ENCODE peak calls at places on chromosomes 4 and X, in four cellular contexts. L is SK-MEL-5, R is neural crest cell, A is fibroblast of lung. K is an unnamed sample.

GRCh38 chr4:22754091-22754490 is 61.4 kb downstream of the GBA3 start:
- DNase-seq in R (no peak), A (no peak), L (no peak), K (no peak)

GRCh38 chr4:186839122-186840037 is 115.7 kb upstream of the FAT1 start:
- DNase-seq in L (no peak), A (peak; percentile 86), R (no peak), K (peak; percentile 64)

GRCh38 chr4:77800483-77801259 is 18.5 kb downstream of the CNOT6L start:
- DNase-seq in L (no peak), A (peak; percentile 68), R (no peak), K (peak; percentile 53)

GRCh38 chrX:74531081-74531480 is 83.3 kb downstream of the RLIM start:
- DNase-seq in L (no peak), R (no peak), A (no peak), K (no peak)

GRCh38 chrX:154059231-154059630 is 38.3 kb downstream of the MECP2 start:
- DNase-seq in A (no peak), L (no peak), R (no peak), K (no peak)

GRCh38 chr4:110681381-110681780 is 58.5 kb upstream of the PITX2 start:
- DNase-seq in L (no peak), A (no peak), R (no peak), K (peak; percentile 6)

GRCh38 chr4:26223160-26223559 is 97.7 kb upstream of the RBPJ start:
- DNase-seq in L (no peak), R (no peak), A (peak; percentile 74), K (no peak)

GRCh38 chr4:38106301-38106700 is 146.1 kb downstream of the PTTG2 start:
- DNase-seq in A (peak; percentile 68), R (no peak), L (no peak), K (no peak)

GRCh38 chr4:6239968-6240367 is 29.7 kb upstream of the WFS1 start:
- DNase-seq in A (no peak), R (no peak), L (no peak), K (no peak)

GRCh38 chrX:22081475-22082092 is 49.5 kb downstream of the PHEX start:
- DNase-seq in R (peak; percentile 62), A (peak; percentile 39), L (peak; percentile 73), K (peak; percentile 45)

GRCh38 chr4:56655209-56655626 is 25.9 kb downstream of the HOPX start:
- DNase-seq in L (no peak), A (peak; percentile 40), R (peak; percentile 18), K (no peak)

GRCh38 chr4:87180767-87181166 is 39.7 kb downstream of the KLHL8 start:
- DNase-seq in R (no peak), L (no peak), A (no peak), K (no peak)

GRCh38 chr4:8710946-8711345 is 118.4 kb downstream of the CPZ start:
- DNase-seq in L (no peak), A (no peak), R (no peak), K (no peak)

GRCh38 chrX:30777575-30777974 is 111.5 kb downstream of the TAB3 start:
- DNase-seq in R (no peak), A (no peak), L (no peak), K (no peak)

GRCh38 chrX:134654398-134655012 is 3.8 kb downstream of the PLAC1 start:
- DNase-seq in A (no peak), R (no peak), L (no peak), K (no peak)

GRCh38 chr4:84937381-84937977 is 29.0 kb downstream of the WDFY3 start:
- DNase-seq in A (no peak), L (no peak), R (no peak), K (no peak)

GRCh38 chr4:27245216-27245615 is 384.6 kb downstream of the STIM2 start:
- DNase-seq in R (no peak), A (no peak), L (no peak), K (no peak)

GRCh38 chr4:148808416-148808815 is 366.2 kb upstream of the NR3C2 start:
- DNase-seq in R (no peak), L (no peak), A (peak; percentile 47), K (no peak)

GRCh38 chrX:129737921-129738320 is 858 bp upstream of the XPNPEP2 start:
- DNase-seq in A (peak; percentile 54), R (no peak), L (no peak), K (no peak)

GRCh38 chr4:96729641-96730040 is 889.7 kb downstream of the PDHA2 start:
- DNase-seq in R (no peak), L (no peak), A (peak; percentile 62), K (no peak)

GRCh38 chr4:78601013-78601412 is 49.4 kb downstream of the ANXA3 start:
- DNase-seq in L (no peak), A (peak; percentile 63), R (no peak), K (no peak)

GRCh38 chr4:138562544-138562961 is 320.4 kb upstream of the SLC7A11 start:
- DNase-seq in L (no peak), A (peak; percentile 74), R (no peak), K (no peak)

GRCh38 chr4:121072080-121072835 is at the start of gene NDNF:
- DNase-seq in R (peak; percentile 49), A (peak; percentile 50), L (no peak), K (no peak)

GRCh38 chr4:165124488-165124887 is 11.8 kb upstream of the TMEM192 start:
- DNase-seq in A (no peak), R (no peak), L (peak; percentile 30), K (peak; percentile 20)

GRCh38 chr4:16794816-16795445 is 103.5 kb downstream of the LDB2 start:
- DNase-seq in A (peak; percentile 42), L (peak; percentile 71), R (peak; percentile 68), K (peak; percentile 78)

GRCh38 chr4:2893772-2894171 is 50.1 kb downstream of the ADD1 start:
- DNase-seq in R (no peak), L (no peak), A (peak; percentile 26), K (no peak)

GRCh38 chr4:84684361-84684760 is 101.4 kb downstream of the CDS1 start:
- DNase-seq in R (no peak), A (peak; percentile 73), L (no peak), K (no peak)

GRCh38 chrX:45515262-45516215 is 314.9 kb upstream of the DIPK2B start:
- DNase-seq in R (no peak), L (peak; percentile 45), A (peak; percentile 87), K (peak; percentile 62)

GRCh38 chrX:148854351-148854750 is 353.9 kb downstream of the AFF2 start:
- DNase-seq in R (no peak), L (no peak), A (peak; percentile 23), K (no peak)

GRCh38 chr4:950136-951020 is 18.1 kb downstream of the TMEM175 start:
- DNase-seq in L (no peak), A (no peak), R (no peak), K (no peak)

GRCh38 chr4:156977435-156978160 is 6.0 kb upstream of the PDGFC start:
- DNase-seq in R (no peak), L (no peak), A (peak; percentile 99), K (no peak)

GRCh38 chr4:124694306-124694705 is 18.2 kb downstream of the ANKRD50 start:
- DNase-seq in R (no peak), A (no peak), L (no peak), K (no peak)

GRCh38 chr4:1535926-1536578 is 129.8 kb upstream of the NKX1-1 start:
- DNase-seq in L (no peak), R (no peak), A (no peak), K (no peak)

K was measured in OCI-M1.